ENCODE peak calls at places on chromosomes 2 and 18, in nine cellular contexts. One of them, this sample, is unnamed.

GRCh38 chr2:23900927-23901322 is 26.0 kb downstream of the ATAD2B start:
- DNase-seq in SIG-M5: no peak
- DNase-seq in activated CD4-positive, alpha-beta T cell treated with anti-CD3 and anti-CD28 coated beads, Interleukin-2, amount 50 U/mL, for 24 hours: no peak
- DNase-seq in stimulated activated CD4-positive, alpha-beta T cell treated with anti-CD3 and anti-CD28 coated beads, Interleukin-15, amount 100 ng/mL, for 1 hour: no peak
- DNase-seq in SK-MEL-5: no peak
- DNase-seq in AG04450: peak
- DNase-seq in activated CD4-positive, CD25-positive, alpha-beta regulatory T cell treated with anti-CD3 and anti-CD28 coated beads, Interleukin-2, amount 50 U/mL, for 72 hours: no peak
- DNase-seq in endothelial cell: no peak
- DNase-seq in sciatic nerve: no peak
- DNase-seq in this sample: peak

GRCh38 chr2:105329561-105330495 is at the start of gene TGFBRAP1:
- DNase-seq in SIG-M5: no peak
- DNase-seq in activated CD4-positive, alpha-beta T cell treated with anti-CD3 and anti-CD28 coated beads, Interleukin-2, amount 50 U/mL, for 24 hours: peak
- DNase-seq in stimulated activated CD4-positive, alpha-beta T cell treated with anti-CD3 and anti-CD28 coated beads, Interleukin-15, amount 100 ng/mL, for 1 hour: peak
- DNase-seq in SK-MEL-5: peak
- DNase-seq in AG04450: no peak
- DNase-seq in activated CD4-positive, CD25-positive, alpha-beta regulatory T cell treated with anti-CD3 and anti-CD28 coated beads, Interleukin-2, amount 50 U/mL, for 72 hours: peak
- DNase-seq in endothelial cell: peak
- DNase-seq in sciatic nerve: peak
- DNase-seq in this sample: peak

GRCh38 chr2:169822785-169823392 is 1.8 kb downstream of the METTL5 start:
- DNase-seq in SIG-M5: no peak
- DNase-seq in activated CD4-positive, alpha-beta T cell treated with anti-CD3 and anti-CD28 coated beads, Interleukin-2, amount 50 U/mL, for 24 hours: no peak
- DNase-seq in stimulated activated CD4-positive, alpha-beta T cell treated with anti-CD3 and anti-CD28 coated beads, Interleukin-15, amount 100 ng/mL, for 1 hour: no peak
- DNase-seq in SK-MEL-5: no peak
- DNase-seq in AG04450: no peak
- DNase-seq in activated CD4-positive, CD25-positive, alpha-beta regulatory T cell treated with anti-CD3 and anti-CD28 coated beads, Interleukin-2, amount 50 U/mL, for 72 hours: no peak
- DNase-seq in endothelial cell: no peak
- DNase-seq in sciatic nerve: no peak
- DNase-seq in this sample: no peak

GRCh38 chr2:197097578-197098366 is 171.3 kb upstream of the PGAP1 start:
- DNase-seq in SIG-M5: no peak
- DNase-seq in activated CD4-positive, alpha-beta T cell treated with anti-CD3 and anti-CD28 coated beads, Interleukin-2, amount 50 U/mL, for 24 hours: no peak
- DNase-seq in stimulated activated CD4-positive, alpha-beta T cell treated with anti-CD3 and anti-CD28 coated beads, Interleukin-15, amount 100 ng/mL, for 1 hour: no peak
- DNase-seq in SK-MEL-5: no peak
- DNase-seq in AG04450: peak
- DNase-seq in activated CD4-positive, CD25-positive, alpha-beta regulatory T cell treated with anti-CD3 and anti-CD28 coated beads, Interleukin-2, amount 50 U/mL, for 72 hours: no peak
- DNase-seq in endothelial cell: no peak
- DNase-seq in sciatic nerve: no peak
- DNase-seq in this sample: peak

GRCh38 chr2:202494300-202494699 is 118.2 kb downstream of the BMPR2 start:
- DNase-seq in SIG-M5: no peak
- DNase-seq in activated CD4-positive, alpha-beta T cell treated with anti-CD3 and anti-CD28 coated beads, Interleukin-2, amount 50 U/mL, for 24 hours: no peak
- DNase-seq in stimulated activated CD4-positive, alpha-beta T cell treated with anti-CD3 and anti-CD28 coated beads, Interleukin-15, amount 100 ng/mL, for 1 hour: no peak
- DNase-seq in SK-MEL-5: peak
- DNase-seq in AG04450: peak
- DNase-seq in activated CD4-positive, CD25-positive, alpha-beta regulatory T cell treated with anti-CD3 and anti-CD28 coated beads, Interleukin-2, amount 50 U/mL, for 72 hours: no peak
- DNase-seq in endothelial cell: peak
- DNase-seq in sciatic nerve: no peak
- DNase-seq in this sample: no peak

GRCh38 chr2:86442642-86443005 is 1.5 kb downstream of the KDM3A start:
- DNase-seq in SIG-M5: peak
- DNase-seq in activated CD4-positive, alpha-beta T cell treated with anti-CD3 and anti-CD28 coated beads, Interleukin-2, amount 50 U/mL, for 24 hours: peak
- DNase-seq in stimulated activated CD4-positive, alpha-beta T cell treated with anti-CD3 and anti-CD28 coated beads, Interleukin-15, amount 100 ng/mL, for 1 hour: peak
- DNase-seq in SK-MEL-5: peak
- DNase-seq in AG04450: peak
- DNase-seq in activated CD4-positive, CD25-positive, alpha-beta regulatory T cell treated with anti-CD3 and anti-CD28 coated beads, Interleukin-2, amount 50 U/mL, for 72 hours: peak
- DNase-seq in endothelial cell: peak
- DNase-seq in sciatic nerve: peak
- DNase-seq in this sample: peak

GRCh38 chr2:162153608-162154224 is 1.7 kb upstream of the GCG start:
- DNase-seq in SIG-M5: peak
- DNase-seq in activated CD4-positive, alpha-beta T cell treated with anti-CD3 and anti-CD28 coated beads, Interleukin-2, amount 50 U/mL, for 24 hours: peak
- DNase-seq in stimulated activated CD4-positive, alpha-beta T cell treated with anti-CD3 and anti-CD28 coated beads, Interleukin-15, amount 100 ng/mL, for 1 hour: peak
- DNase-seq in SK-MEL-5: peak
- DNase-seq in AG04450: no peak
- DNase-seq in activated CD4-positive, CD25-positive, alpha-beta regulatory T cell treated with anti-CD3 and anti-CD28 coated beads, Interleukin-2, amount 50 U/mL, for 72 hours: peak
- DNase-seq in endothelial cell: peak
- DNase-seq in sciatic nerve: no peak
- DNase-seq in this sample: peak

GRCh38 chr2:9308186-9308955 is 101.8 kb downstream of the ASAP2 start:
- DNase-seq in SIG-M5: no peak
- DNase-seq in activated CD4-positive, alpha-beta T cell treated with anti-CD3 and anti-CD28 coated beads, Interleukin-2, amount 50 U/mL, for 24 hours: no peak
- DNase-seq in stimulated activated CD4-positive, alpha-beta T cell treated with anti-CD3 and anti-CD28 coated beads, Interleukin-15, amount 100 ng/mL, for 1 hour: no peak
- DNase-seq in SK-MEL-5: no peak
- DNase-seq in AG04450: no peak
- DNase-seq in activated CD4-positive, CD25-positive, alpha-beta regulatory T cell treated with anti-CD3 and anti-CD28 coated beads, Interleukin-2, amount 50 U/mL, for 72 hours: no peak
- DNase-seq in endothelial cell: no peak
- DNase-seq in sciatic nerve: no peak
- DNase-seq in this sample: no peak

GRCh38 chr2:96848264-96848663 is 4.4 kb upstream of the ANKRD23 start:
- DNase-seq in SIG-M5: no peak
- DNase-seq in activated CD4-positive, alpha-beta T cell treated with anti-CD3 and anti-CD28 coated beads, Interleukin-2, amount 50 U/mL, for 24 hours: no peak
- DNase-seq in stimulated activated CD4-positive, alpha-beta T cell treated with anti-CD3 and anti-CD28 coated beads, Interleukin-15, amount 100 ng/mL, for 1 hour: no peak
- DNase-seq in SK-MEL-5: no peak
- DNase-seq in AG04450: no peak
- DNase-seq in activated CD4-positive, CD25-positive, alpha-beta regulatory T cell treated with anti-CD3 and anti-CD28 coated beads, Interleukin-2, amount 50 U/mL, for 72 hours: no peak
- DNase-seq in endothelial cell: no peak
- DNase-seq in sciatic nerve: no peak
- DNase-seq in this sample: no peak

GRCh38 chr2:212007972-212008371 is 530.6 kb downstream of the ERBB4 start:
- DNase-seq in SIG-M5: no peak
- DNase-seq in activated CD4-positive, alpha-beta T cell treated with anti-CD3 and anti-CD28 coated beads, Interleukin-2, amount 50 U/mL, for 24 hours: no peak
- DNase-seq in stimulated activated CD4-positive, alpha-beta T cell treated with anti-CD3 and anti-CD28 coated beads, Interleukin-15, amount 100 ng/mL, for 1 hour: no peak
- DNase-seq in SK-MEL-5: no peak
- DNase-seq in AG04450: no peak
- DNase-seq in activated CD4-positive, CD25-positive, alpha-beta regulatory T cell treated with anti-CD3 and anti-CD28 coated beads, Interleukin-2, amount 50 U/mL, for 72 hours: no peak
- DNase-seq in endothelial cell: no peak
- DNase-seq in sciatic nerve: no peak
- DNase-seq in this sample: no peak

GRCh38 chr2:239244625-239245024 is 156.2 kb downstream of the HDAC4 start:
- DNase-seq in SIG-M5: no peak
- DNase-seq in activated CD4-positive, alpha-beta T cell treated with anti-CD3 and anti-CD28 coated beads, Interleukin-2, amount 50 U/mL, for 24 hours: no peak
- DNase-seq in stimulated activated CD4-positive, alpha-beta T cell treated with anti-CD3 and anti-CD28 coated beads, Interleukin-15, amount 100 ng/mL, for 1 hour: no peak
- DNase-seq in SK-MEL-5: no peak
- DNase-seq in AG04450: no peak
- DNase-seq in activated CD4-positive, CD25-positive, alpha-beta regulatory T cell treated with anti-CD3 and anti-CD28 coated beads, Interleukin-2, amount 50 U/mL, for 72 hours: no peak
- DNase-seq in endothelial cell: no peak
- DNase-seq in sciatic nerve: peak
- DNase-seq in this sample: no peak

GRCh38 chr18:54975598-54975997 is 16.3 kb upstream of the CCDC68 start:
- DNase-seq in SIG-M5: no peak
- DNase-seq in activated CD4-positive, alpha-beta T cell treated with anti-CD3 and anti-CD28 coated beads, Interleukin-2, amount 50 U/mL, for 24 hours: no peak
- DNase-seq in stimulated activated CD4-positive, alpha-beta T cell treated with anti-CD3 and anti-CD28 coated beads, Interleukin-15, amount 100 ng/mL, for 1 hour: no peak
- DNase-seq in SK-MEL-5: no peak
- DNase-seq in AG04450: no peak
- DNase-seq in activated CD4-positive, CD25-positive, alpha-beta regulatory T cell treated with anti-CD3 and anti-CD28 coated beads, Interleukin-2, amount 50 U/mL, for 72 hours: no peak
- DNase-seq in endothelial cell: no peak
- DNase-seq in sciatic nerve: no peak
- DNase-seq in this sample: no peak

GRCh38 chr2:223800908-223801307 is 36.5 kb downstream of the AP1S3 start:
- DNase-seq in SIG-M5: no peak
- DNase-seq in activated CD4-positive, alpha-beta T cell treated with anti-CD3 and anti-CD28 coated beads, Interleukin-2, amount 50 U/mL, for 24 hours: no peak
- DNase-seq in stimulated activated CD4-positive, alpha-beta T cell treated with anti-CD3 and anti-CD28 coated beads, Interleukin-15, amount 100 ng/mL, for 1 hour: no peak
- DNase-seq in SK-MEL-5: no peak
- DNase-seq in AG04450: no peak
- DNase-seq in activated CD4-positive, CD25-positive, alpha-beta regulatory T cell treated with anti-CD3 and anti-CD28 coated beads, Interleukin-2, amount 50 U/mL, for 72 hours: no peak
- DNase-seq in endothelial cell: no peak
- DNase-seq in sciatic nerve: no peak
- DNase-seq in this sample: no peak

GRCh38 chr2:202147775-202148174 is 74.7 kb downstream of the KIAA2012 start:
- DNase-seq in SIG-M5: no peak
- DNase-seq in activated CD4-positive, alpha-beta T cell treated with anti-CD3 and anti-CD28 coated beads, Interleukin-2, amount 50 U/mL, for 24 hours: no peak
- DNase-seq in stimulated activated CD4-positive, alpha-beta T cell treated with anti-CD3 and anti-CD28 coated beads, Interleukin-15, amount 100 ng/mL, for 1 hour: no peak
- DNase-seq in SK-MEL-5: no peak
- DNase-seq in AG04450: no peak
- DNase-seq in activated CD4-positive, CD25-positive, alpha-beta regulatory T cell treated with anti-CD3 and anti-CD28 coated beads, Interleukin-2, amount 50 U/mL, for 72 hours: no peak
- DNase-seq in endothelial cell: no peak
- DNase-seq in sciatic nerve: no peak
- DNase-seq in this sample: no peak

GRCh38 chr2:64606495-64607363 is 47.0 kb downstream of the SERTAD2 start:
- DNase-seq in SIG-M5: no peak
- DNase-seq in activated CD4-positive, alpha-beta T cell treated with anti-CD3 and anti-CD28 coated beads, Interleukin-2, amount 50 U/mL, for 24 hours: peak
- DNase-seq in stimulated activated CD4-positive, alpha-beta T cell treated with anti-CD3 and anti-CD28 coated beads, Interleukin-15, amount 100 ng/mL, for 1 hour: peak
- DNase-seq in SK-MEL-5: no peak
- DNase-seq in AG04450: no peak
- DNase-seq in activated CD4-positive, CD25-positive, alpha-beta regulatory T cell treated with anti-CD3 and anti-CD28 coated beads, Interleukin-2, amount 50 U/mL, for 72 hours: peak
- DNase-seq in endothelial cell: no peak
- DNase-seq in sciatic nerve: peak
- DNase-seq in this sample: no peak

GRCh38 chr2:234880551-234881211 is 71.1 kb upstream of the SH3BP4 start:
- DNase-seq in SIG-M5: no peak
- DNase-seq in activated CD4-positive, alpha-beta T cell treated with anti-CD3 and anti-CD28 coated beads, Interleukin-2, amount 50 U/mL, for 24 hours: no peak
- DNase-seq in stimulated activated CD4-positive, alpha-beta T cell treated with anti-CD3 and anti-CD28 coated beads, Interleukin-15, amount 100 ng/mL, for 1 hour: no peak
- DNase-seq in SK-MEL-5: no peak
- DNase-seq in AG04450: peak
- DNase-seq in activated CD4-positive, CD25-positive, alpha-beta regulatory T cell treated with anti-CD3 and anti-CD28 coated beads, Interleukin-2, amount 50 U/mL, for 72 hours: no peak
- DNase-seq in endothelial cell: no peak
- DNase-seq in sciatic nerve: no peak
- DNase-seq in this sample: peak

GRCh38 chr2:182144780-182145170 is 159.1 kb downstream of the PPP1R1C start:
- DNase-seq in SIG-M5: no peak
- DNase-seq in activated CD4-positive, alpha-beta T cell treated with anti-CD3 and anti-CD28 coated beads, Interleukin-2, amount 50 U/mL, for 24 hours: no peak
- DNase-seq in stimulated activated CD4-positive, alpha-beta T cell treated with anti-CD3 and anti-CD28 coated beads, Interleukin-15, amount 100 ng/mL, for 1 hour: no peak
- DNase-seq in SK-MEL-5: no peak
- DNase-seq in AG04450: no peak
- DNase-seq in activated CD4-positive, CD25-positive, alpha-beta regulatory T cell treated with anti-CD3 and anti-CD28 coated beads, Interleukin-2, amount 50 U/mL, for 72 hours: no peak
- DNase-seq in endothelial cell: no peak
- DNase-seq in sciatic nerve: no peak
- DNase-seq in this sample: no peak

GRCh38 chr2:8551622-8552074 is 130.2 kb upstream of the ID2 start:
- DNase-seq in SIG-M5: no peak
- DNase-seq in activated CD4-positive, alpha-beta T cell treated with anti-CD3 and anti-CD28 coated beads, Interleukin-2, amount 50 U/mL, for 24 hours: no peak
- DNase-seq in stimulated activated CD4-positive, alpha-beta T cell treated with anti-CD3 and anti-CD28 coated beads, Interleukin-15, amount 100 ng/mL, for 1 hour: no peak
- DNase-seq in SK-MEL-5: no peak
- DNase-seq in AG04450: no peak
- DNase-seq in activated CD4-positive, CD25-positive, alpha-beta regulatory T cell treated with anti-CD3 and anti-CD28 coated beads, Interleukin-2, amount 50 U/mL, for 72 hours: no peak
- DNase-seq in endothelial cell: no peak
- DNase-seq in sciatic nerve: peak
- DNase-seq in this sample: no peak

GRCh38 chr2:54483426-54483825 is 27.3 kb downstream of the SPTBN1 start:
- DNase-seq in SIG-M5: no peak
- DNase-seq in activated CD4-positive, alpha-beta T cell treated with anti-CD3 and anti-CD28 coated beads, Interleukin-2, amount 50 U/mL, for 24 hours: no peak
- DNase-seq in stimulated activated CD4-positive, alpha-beta T cell treated with anti-CD3 and anti-CD28 coated beads, Interleukin-15, amount 100 ng/mL, for 1 hour: no peak
- DNase-seq in SK-MEL-5: peak
- DNase-seq in AG04450: no peak
- DNase-seq in activated CD4-positive, CD25-positive, alpha-beta regulatory T cell treated with anti-CD3 and anti-CD28 coated beads, Interleukin-2, amount 50 U/mL, for 72 hours: no peak
- DNase-seq in endothelial cell: no peak
- DNase-seq in sciatic nerve: no peak
- DNase-seq in this sample: peak

GRCh38 chr2:160566717-160567116 is 73.1 kb upstream of the RBMS1 start:
- DNase-seq in SIG-M5: peak
- DNase-seq in activated CD4-positive, alpha-beta T cell treated with anti-CD3 and anti-CD28 coated beads, Interleukin-2, amount 50 U/mL, for 24 hours: no peak
- DNase-seq in stimulated activated CD4-positive, alpha-beta T cell treated with anti-CD3 and anti-CD28 coated beads, Interleukin-15, amount 100 ng/mL, for 1 hour: no peak
- DNase-seq in SK-MEL-5: no peak
- DNase-seq in AG04450: no peak
- DNase-seq in activated CD4-positive, CD25-positive, alpha-beta regulatory T cell treated with anti-CD3 and anti-CD28 coated beads, Interleukin-2, amount 50 U/mL, for 72 hours: no peak
- DNase-seq in endothelial cell: no peak
- DNase-seq in sciatic nerve: no peak
- DNase-seq in this sample: no peak

GRCh38 chr2:226740039-226740648 is 59.5 kb downstream of the IRS1 start:
- DNase-seq in SIG-M5: no peak
- DNase-seq in activated CD4-positive, alpha-beta T cell treated with anti-CD3 and anti-CD28 coated beads, Interleukin-2, amount 50 U/mL, for 24 hours: no peak
- DNase-seq in stimulated activated CD4-positive, alpha-beta T cell treated with anti-CD3 and anti-CD28 coated beads, Interleukin-15, amount 100 ng/mL, for 1 hour: no peak
- DNase-seq in SK-MEL-5: no peak
- DNase-seq in AG04450: no peak
- DNase-seq in activated CD4-positive, CD25-positive, alpha-beta regulatory T cell treated with anti-CD3 and anti-CD28 coated beads, Interleukin-2, amount 50 U/mL, for 72 hours: no peak
- DNase-seq in endothelial cell: no peak
- DNase-seq in sciatic nerve: no peak
- DNase-seq in this sample: no peak

GRCh38 chr2:127401757-127402695 is 14.3 kb upstream of the MAP3K2 start:
- DNase-seq in SIG-M5: no peak
- DNase-seq in activated CD4-positive, alpha-beta T cell treated with anti-CD3 and anti-CD28 coated beads, Interleukin-2, amount 50 U/mL, for 24 hours: no peak
- DNase-seq in stimulated activated CD4-positive, alpha-beta T cell treated with anti-CD3 and anti-CD28 coated beads, Interleukin-15, amount 100 ng/mL, for 1 hour: no peak
- DNase-seq in SK-MEL-5: no peak
- DNase-seq in AG04450: no peak
- DNase-seq in activated CD4-positive, CD25-positive, alpha-beta regulatory T cell treated with anti-CD3 and anti-CD28 coated beads, Interleukin-2, amount 50 U/mL, for 72 hours: no peak
- DNase-seq in endothelial cell: no peak
- DNase-seq in sciatic nerve: no peak
- DNase-seq in this sample: peak

GRCh38 chr2:17271401-17271800 is 246.8 kb downstream of the RAD51AP2 start:
- DNase-seq in SIG-M5: no peak
- DNase-seq in activated CD4-positive, alpha-beta T cell treated with anti-CD3 and anti-CD28 coated beads, Interleukin-2, amount 50 U/mL, for 24 hours: no peak
- DNase-seq in stimulated activated CD4-positive, alpha-beta T cell treated with anti-CD3 and anti-CD28 coated beads, Interleukin-15, amount 100 ng/mL, for 1 hour: no peak
- DNase-seq in SK-MEL-5: no peak
- DNase-seq in AG04450: no peak
- DNase-seq in activated CD4-positive, CD25-positive, alpha-beta regulatory T cell treated with anti-CD3 and anti-CD28 coated beads, Interleukin-2, amount 50 U/mL, for 72 hours: no peak
- DNase-seq in endothelial cell: no peak
- DNase-seq in sciatic nerve: no peak
- DNase-seq in this sample: no peak

GRCh38 chr2:15369129-15369528 is 192.0 kb downstream of the NBAS start:
- DNase-seq in SIG-M5: no peak
- DNase-seq in activated CD4-positive, alpha-beta T cell treated with anti-CD3 and anti-CD28 coated beads, Interleukin-2, amount 50 U/mL, for 24 hours: no peak
- DNase-seq in stimulated activated CD4-positive, alpha-beta T cell treated with anti-CD3 and anti-CD28 coated beads, Interleukin-15, amount 100 ng/mL, for 1 hour: no peak
- DNase-seq in SK-MEL-5: no peak
- DNase-seq in AG04450: no peak
- DNase-seq in activated CD4-positive, CD25-positive, alpha-beta regulatory T cell treated with anti-CD3 and anti-CD28 coated beads, Interleukin-2, amount 50 U/mL, for 72 hours: no peak
- DNase-seq in endothelial cell: no peak
- DNase-seq in sciatic nerve: no peak
- DNase-seq in this sample: no peak

GRCh38 chr2:45944075-45944474 is 292.6 kb downstream of the PRKCE start:
- DNase-seq in SIG-M5: no peak
- DNase-seq in activated CD4-positive, alpha-beta T cell treated with anti-CD3 and anti-CD28 coated beads, Interleukin-2, amount 50 U/mL, for 24 hours: no peak
- DNase-seq in stimulated activated CD4-positive, alpha-beta T cell treated with anti-CD3 and anti-CD28 coated beads, Interleukin-15, amount 100 ng/mL, for 1 hour: no peak
- DNase-seq in SK-MEL-5: peak
- DNase-seq in AG04450: peak
- DNase-seq in activated CD4-positive, CD25-positive, alpha-beta regulatory T cell treated with anti-CD3 and anti-CD28 coated beads, Interleukin-2, amount 50 U/mL, for 72 hours: no peak
- DNase-seq in endothelial cell: no peak
- DNase-seq in sciatic nerve: no peak
- DNase-seq in this sample: no peak

GRCh38 chr18:29074147-29074546 is 897.2 kb upstream of the CDH2 start:
- DNase-seq in SIG-M5: no peak
- DNase-seq in activated CD4-positive, alpha-beta T cell treated with anti-CD3 and anti-CD28 coated beads, Interleukin-2, amount 50 U/mL, for 24 hours: no peak
- DNase-seq in stimulated activated CD4-positive, alpha-beta T cell treated with anti-CD3 and anti-CD28 coated beads, Interleukin-15, amount 100 ng/mL, for 1 hour: no peak
- DNase-seq in SK-MEL-5: no peak
- DNase-seq in AG04450: no peak
- DNase-seq in activated CD4-positive, CD25-positive, alpha-beta regulatory T cell treated with anti-CD3 and anti-CD28 coated beads, Interleukin-2, amount 50 U/mL, for 72 hours: no peak
- DNase-seq in endothelial cell: no peak
- DNase-seq in sciatic nerve: no peak
- DNase-seq in this sample: no peak

GRCh38 chr2:45275235-45275805 is 266.1 kb upstream of the SIX2 start:
- DNase-seq in SIG-M5: no peak
- DNase-seq in activated CD4-positive, alpha-beta T cell treated with anti-CD3 and anti-CD28 coated beads, Interleukin-2, amount 50 U/mL, for 24 hours: no peak
- DNase-seq in stimulated activated CD4-positive, alpha-beta T cell treated with anti-CD3 and anti-CD28 coated beads, Interleukin-15, amount 100 ng/mL, for 1 hour: no peak
- DNase-seq in SK-MEL-5: no peak
- DNase-seq in AG04450: no peak
- DNase-seq in activated CD4-positive, CD25-positive, alpha-beta regulatory T cell treated with anti-CD3 and anti-CD28 coated beads, Interleukin-2, amount 50 U/mL, for 72 hours: no peak
- DNase-seq in endothelial cell: no peak
- DNase-seq in sciatic nerve: no peak
- DNase-seq in this sample: peak

GRCh38 chr2:109545828-109546713 is 67.7 kb downstream of the SEPTIN10 start:
- DNase-seq in SIG-M5: no peak
- DNase-seq in activated CD4-positive, alpha-beta T cell treated with anti-CD3 and anti-CD28 coated beads, Interleukin-2, amount 50 U/mL, for 24 hours: peak
- DNase-seq in stimulated activated CD4-positive, alpha-beta T cell treated with anti-CD3 and anti-CD28 coated beads, Interleukin-15, amount 100 ng/mL, for 1 hour: peak
- DNase-seq in SK-MEL-5: peak
- DNase-seq in AG04450: peak
- DNase-seq in activated CD4-positive, CD25-positive, alpha-beta regulatory T cell treated with anti-CD3 and anti-CD28 coated beads, Interleukin-2, amount 50 U/mL, for 72 hours: peak
- DNase-seq in endothelial cell: peak
- DNase-seq in sciatic nerve: peak
- DNase-seq in this sample: peak

This sample was measured in RWPE1.